ENCODE peak calls at places on chromosome 18, in six cellular contexts. One of them, this sample, is unnamed.
A peak's percentile ranks its signal among the peaks of the same experiment; 100 is the strongest.

GRCh38 chr18:61435064-61435652 is 101.9 kb downstream of the CDH20 start:
- DNase-seq in stimulated activated CD4-positive, alpha-beta T cell treated with anti-CD3 and anti-CD28 coated beads, Interleukin-1b, Interleukin-23, amount 100 ng/mL, for 4 hours: no peak
- DNase-seq in activated T-cell treated with anti-CD3 and anti-CD28 coated beads, Interleukin-2, amount 50 U/mL, for 72 hours: peak; percentile 2
- DNase-seq in nucleus accumbens: no peak
- DNase-seq in NCI-H1930: no peak
- DNase-seq in testis: no peak
- DNase-seq in this sample: no peak

GRCh38 chr18:70450658-70451253 is 161.9 kb downstream of the SOCS6 start:
- DNase-seq in activated T-cell treated with anti-CD3 and anti-CD28 coated beads, Interleukin-2, amount 50 U/mL, for 72 hours: no peak
- DNase-seq in NCI-H1930: no peak
- DNase-seq in stimulated activated CD4-positive, alpha-beta T cell treated with anti-CD3 and anti-CD28 coated beads, Interleukin-1b, Interleukin-23, amount 100 ng/mL, for 4 hours: no peak
- DNase-seq in testis: no peak
- DNase-seq in nucleus accumbens: no peak
- DNase-seq in this sample: no peak

GRCh38 chr18:56910967-56911366 is 235.9 kb upstream of the BOD1L2 start:
- DNase-seq in stimulated activated CD4-positive, alpha-beta T cell treated with anti-CD3 and anti-CD28 coated beads, Interleukin-1b, Interleukin-23, amount 100 ng/mL, for 4 hours: no peak
- DNase-seq in testis: no peak
- DNase-seq in activated T-cell treated with anti-CD3 and anti-CD28 coated beads, Interleukin-2, amount 50 U/mL, for 72 hours: no peak
- DNase-seq in NCI-H1930: peak; percentile 42
- DNase-seq in nucleus accumbens: no peak
- DNase-seq in this sample: no peak

GRCh38 chr18:23584019-23584970 is 2.0 kb downstream of the NPC1 start:
- DNase-seq in nucleus accumbens: no peak
- DNase-seq in stimulated activated CD4-positive, alpha-beta T cell treated with anti-CD3 and anti-CD28 coated beads, Interleukin-1b, Interleukin-23, amount 100 ng/mL, for 4 hours: no peak
- DNase-seq in NCI-H1930: no peak
- DNase-seq in testis: no peak
- DNase-seq in activated T-cell treated with anti-CD3 and anti-CD28 coated beads, Interleukin-2, amount 50 U/mL, for 72 hours: no peak
- DNase-seq in this sample: no peak

GRCh38 chr18:32308493-32309120 is 118.8 kb downstream of the MEP1B start:
- DNase-seq in NCI-H1930: no peak
- DNase-seq in activated T-cell treated with anti-CD3 and anti-CD28 coated beads, Interleukin-2, amount 50 U/mL, for 72 hours: no peak
- DNase-seq in stimulated activated CD4-positive, alpha-beta T cell treated with anti-CD3 and anti-CD28 coated beads, Interleukin-1b, Interleukin-23, amount 100 ng/mL, for 4 hours: no peak
- DNase-seq in nucleus accumbens: no peak
- DNase-seq in testis: no peak
- DNase-seq in this sample: no peak

GRCh38 chr18:38933910-38934510 is 1368.4 kb upstream of the CELF4 start:
- DNase-seq in nucleus accumbens: no peak
- DNase-seq in NCI-H1930: no peak
- DNase-seq in testis: no peak
- DNase-seq in stimulated activated CD4-positive, alpha-beta T cell treated with anti-CD3 and anti-CD28 coated beads, Interleukin-1b, Interleukin-23, amount 100 ng/mL, for 4 hours: no peak
- DNase-seq in activated T-cell treated with anti-CD3 and anti-CD28 coated beads, Interleukin-2, amount 50 U/mL, for 72 hours: no peak
- DNase-seq in this sample: no peak

GRCh38 chr18:12455511-12455910 is 47.8 kb downstream of the PRELID3A start:
- DNase-seq in NCI-H1930: no peak
- DNase-seq in nucleus accumbens: peak; percentile 94
- DNase-seq in stimulated activated CD4-positive, alpha-beta T cell treated with anti-CD3 and anti-CD28 coated beads, Interleukin-1b, Interleukin-23, amount 100 ng/mL, for 4 hours: no peak
- DNase-seq in activated T-cell treated with anti-CD3 and anti-CD28 coated beads, Interleukin-2, amount 50 U/mL, for 72 hours: no peak
- DNase-seq in testis: peak; percentile 49
- DNase-seq in this sample: peak; percentile 56

GRCh38 chr18:72869786-72870185 is 2.0 kb upstream of the NETO1 start:
- DNase-seq in nucleus accumbens: no peak
- DNase-seq in NCI-H1930: no peak
- DNase-seq in activated T-cell treated with anti-CD3 and anti-CD28 coated beads, Interleukin-2, amount 50 U/mL, for 72 hours: no peak
- DNase-seq in testis: no peak
- DNase-seq in stimulated activated CD4-positive, alpha-beta T cell treated with anti-CD3 and anti-CD28 coated beads, Interleukin-1b, Interleukin-23, amount 100 ng/mL, for 4 hours: no peak
- DNase-seq in this sample: no peak

GRCh38 chr18:23667114-23667513 is 4.4 kb upstream of the ANKRD29 start:
- DNase-seq in stimulated activated CD4-positive, alpha-beta T cell treated with anti-CD3 and anti-CD28 coated beads, Interleukin-1b, Interleukin-23, amount 100 ng/mL, for 4 hours: no peak
- DNase-seq in NCI-H1930: no peak
- DNase-seq in activated T-cell treated with anti-CD3 and anti-CD28 coated beads, Interleukin-2, amount 50 U/mL, for 72 hours: no peak
- DNase-seq in nucleus accumbens: no peak
- DNase-seq in testis: no peak
- DNase-seq in this sample: no peak

GRCh38 chr18:42114310-42114943 is 159.4 kb downstream of the PIK3C3 start:
- DNase-seq in stimulated activated CD4-positive, alpha-beta T cell treated with anti-CD3 and anti-CD28 coated beads, Interleukin-1b, Interleukin-23, amount 100 ng/mL, for 4 hours: peak; percentile 43
- DNase-seq in NCI-H1930: peak; percentile 85
- DNase-seq in nucleus accumbens: peak; percentile 64
- DNase-seq in testis: peak; percentile 83
- DNase-seq in activated T-cell treated with anti-CD3 and anti-CD28 coated beads, Interleukin-2, amount 50 U/mL, for 72 hours: peak; percentile 75
- DNase-seq in this sample: peak; percentile 90

GRCh38 chr18:8260319-8260718 is 348.9 kb upstream of the RAB12 start:
- DNase-seq in stimulated activated CD4-positive, alpha-beta T cell treated with anti-CD3 and anti-CD28 coated beads, Interleukin-1b, Interleukin-23, amount 100 ng/mL, for 4 hours: no peak
- DNase-seq in NCI-H1930: no peak
- DNase-seq in testis: no peak
- DNase-seq in activated T-cell treated with anti-CD3 and anti-CD28 coated beads, Interleukin-2, amount 50 U/mL, for 72 hours: no peak
- DNase-seq in nucleus accumbens: no peak
- DNase-seq in this sample: no peak

GRCh38 chr18:22214731-22215528 is 45.5 kb downstream of the GATA6 start:
- DNase-seq in nucleus accumbens: no peak
- DNase-seq in NCI-H1930: no peak
- DNase-seq in stimulated activated CD4-positive, alpha-beta T cell treated with anti-CD3 and anti-CD28 coated beads, Interleukin-1b, Interleukin-23, amount 100 ng/mL, for 4 hours: no peak
- DNase-seq in activated T-cell treated with anti-CD3 and anti-CD28 coated beads, Interleukin-2, amount 50 U/mL, for 72 hours: no peak
- DNase-seq in testis: no peak
- DNase-seq in this sample: no peak

GRCh38 chr18:79902640-79903039 is 48.8 kb downstream of the SLC66A2 start:
- DNase-seq in testis: no peak
- DNase-seq in stimulated activated CD4-positive, alpha-beta T cell treated with anti-CD3 and anti-CD28 coated beads, Interleukin-1b, Interleukin-23, amount 100 ng/mL, for 4 hours: no peak
- DNase-seq in activated T-cell treated with anti-CD3 and anti-CD28 coated beads, Interleukin-2, amount 50 U/mL, for 72 hours: no peak
- DNase-seq in NCI-H1930: no peak
- DNase-seq in nucleus accumbens: no peak
- DNase-seq in this sample: no peak

GRCh38 chr18:64710105-64710861 is 561.4 kb upstream of the LINC00305 start:
- DNase-seq in activated T-cell treated with anti-CD3 and anti-CD28 coated beads, Interleukin-2, amount 50 U/mL, for 72 hours: no peak
- DNase-seq in nucleus accumbens: no peak
- DNase-seq in testis: no peak
- DNase-seq in stimulated activated CD4-positive, alpha-beta T cell treated with anti-CD3 and anti-CD28 coated beads, Interleukin-1b, Interleukin-23, amount 100 ng/mL, for 4 hours: no peak
- DNase-seq in NCI-H1930: no peak
- DNase-seq in this sample: no peak

GRCh38 chr18:60880184-60880583 is 453.0 kb upstream of the CDH20 start:
- DNase-seq in testis: no peak
- DNase-seq in stimulated activated CD4-positive, alpha-beta T cell treated with anti-CD3 and anti-CD28 coated beads, Interleukin-1b, Interleukin-23, amount 100 ng/mL, for 4 hours: no peak
- DNase-seq in nucleus accumbens: no peak
- DNase-seq in NCI-H1930: no peak
- DNase-seq in activated T-cell treated with anti-CD3 and anti-CD28 coated beads, Interleukin-2, amount 50 U/mL, for 72 hours: no peak
- DNase-seq in this sample: no peak

GRCh38 chr18:63936156-63936931 is 12.8 kb upstream of the HMSD start:
- DNase-seq in testis: peak; percentile 87
- DNase-seq in activated T-cell treated with anti-CD3 and anti-CD28 coated beads, Interleukin-2, amount 50 U/mL, for 72 hours: peak; percentile 78
- DNase-seq in NCI-H1930: peak; percentile 85
- DNase-seq in nucleus accumbens: peak; percentile 70
- DNase-seq in stimulated activated CD4-positive, alpha-beta T cell treated with anti-CD3 and anti-CD28 coated beads, Interleukin-1b, Interleukin-23, amount 100 ng/mL, for 4 hours: no peak
- DNase-seq in this sample: peak; percentile 64